ENCODE peak calls at places on chromosome 13, in four cellular contexts. J is PC-9, V is body of pancreas, E is HCT116. U is an unnamed sample. For H3K36me3, the result is how much of the 10 kb centered on the place peaks cover.

GRCh38 chr13:41942462-41943094 is 18.3 kb downstream of the VWA8 start:
- DNase-seq in E (no peak), J (no peak), V (no peak), U (peak)

GRCh38 chr13:77477299-77477848 is 58.1 kb upstream of the SCEL start:
- DNase-seq in E (no peak), J (no peak), V (no peak), U (peak)

GRCh38 chr13:101763191-101763590 is 310.7 kb downstream of the ITGBL1 start:
- DNase-seq in J (no peak), E (no peak), V (no peak), U (no peak)

GRCh38 chr13:40562975-40563349 is 103.5 kb downstream of the FOXO1 start:
- DNase-seq in E (no peak), J (no peak), V (no peak), U (no peak)

GRCh38 chr13:44196186-44196751 is 177.4 kb upstream of the SERP2 start:
- DNase-seq in V (no peak), E (no peak), J (no peak), U (peak)

GRCh38 chr13:23470706-23471610 is 37.5 kb upstream of the SACS start:
- DNase-seq in J (no peak), V (no peak), E (no peak), U (no peak)

GRCh38 chr13:47708386-47708785 is 292.7 kb downstream of the SUCLA2 start:
- DNase-seq in V (no peak), E (no peak), J (no peak), U (peak)

GRCh38 chr13:60267498-60268202 is 103.9 kb upstream of the DIAPH3 start:
- DNase-seq in J (peak), V (peak), E (no peak), U (no peak)

GRCh38 chr13:29140277-29140676 is 320.1 kb downstream of the MTUS2 start:
- DNase-seq in V (no peak), E (no peak), J (no peak), U (peak)

GRCh38 chr13:36920612-36921185 is 661 bp upstream of the SMAD9 start:
- DNase-seq in V (no peak), E (no peak), J (no peak), U (no peak)

GRCh38 chr13:29509999-29510586 is 85.4 kb downstream of the SLC7A1 start:
- DNase-seq in V (no peak), E (no peak), J (no peak), U (no peak)

GRCh38 chr13:50747939-50748338 is 95.6 kb downstream of the DLEU7 start:
- DNase-seq in J (no peak), E (no peak), V (no peak), U (no peak)

GRCh38 chr13:57716295-57716694 is 84.8 kb downstream of the PCDH17 start:
- DNase-seq in J (no peak), V (no peak), E (no peak), U (peak)

GRCh38 chr13:40334031-40334430 is 332.4 kb downstream of the FOXO1 start:
- DNase-seq in V (no peak), E (no peak), J (no peak), U (no peak)

GRCh38 chr13:75699062-75699461 is 62.9 kb downstream of the LMO7 start:
- DNase-seq in E (no peak), V (no peak), J (no peak), U (no peak)

GRCh38 chr13:95007322-95007721 is 293.9 kb downstream of the ABCC4 start:
- DNase-seq in V (no peak), E (no peak), J (no peak), U (no peak)

GRCh38 chr13:76336889-76337844 is 549.0 kb downstream of the KCTD12 start:
- DNase-seq in J (no peak), V (no peak), E (no peak), U (no peak)

GRCh38 chr13:44906758-44907157 is 82.5 kb downstream of the NUFIP1 start:
- DNase-seq in V (peak), J (no peak), E (no peak), U (no peak)

GRCh38 chr13:112699318-112699918 is 9.6 kb downstream of the ATP11A start:
- DNase-seq in J (no peak), V (no peak), E (no peak), U (no peak)

GRCh38 chr13:45500492-45501174 is 35.9 kb downstream of the COG3 start:
- DNase-seq in J (peak), V (no peak), E (peak), U (peak)

GRCh38 chr13:107069107-107069776 is 501.3 kb upstream of the ARGLU1 start:
- DNase-seq in E (no peak), V (no peak), J (no peak), U (no peak)

GRCh38 chr13:74074723-74075122 is 59.5 kb downstream of the KLF12 start:
- DNase-seq in J (no peak), E (no peak), V (no peak), U (peak)

GRCh38 chr13:80336335-80336734 is 4.6 kb downstream of the SPRY2 start:
- DNase-seq in J (no peak), V (no peak), E (no peak), U (peak)

GRCh38 chr13:80338781-80339577 is 1.9 kb downstream of the SPRY2 start:
- DNase-seq in E (no peak), V (peak), J (peak), U (peak)

GRCh38 chr13:80337011-80337688 is 3.8 kb downstream of the SPRY2 start:
- DNase-seq in E (no peak), V (no peak), J (no peak), U (peak)

GRCh38 chr13:80337706-80338105 is 3.2 kb downstream of the SPRY2 start:
- DNase-seq in E (no peak), V (no peak), J (no peak), U (peak)

DNA sequence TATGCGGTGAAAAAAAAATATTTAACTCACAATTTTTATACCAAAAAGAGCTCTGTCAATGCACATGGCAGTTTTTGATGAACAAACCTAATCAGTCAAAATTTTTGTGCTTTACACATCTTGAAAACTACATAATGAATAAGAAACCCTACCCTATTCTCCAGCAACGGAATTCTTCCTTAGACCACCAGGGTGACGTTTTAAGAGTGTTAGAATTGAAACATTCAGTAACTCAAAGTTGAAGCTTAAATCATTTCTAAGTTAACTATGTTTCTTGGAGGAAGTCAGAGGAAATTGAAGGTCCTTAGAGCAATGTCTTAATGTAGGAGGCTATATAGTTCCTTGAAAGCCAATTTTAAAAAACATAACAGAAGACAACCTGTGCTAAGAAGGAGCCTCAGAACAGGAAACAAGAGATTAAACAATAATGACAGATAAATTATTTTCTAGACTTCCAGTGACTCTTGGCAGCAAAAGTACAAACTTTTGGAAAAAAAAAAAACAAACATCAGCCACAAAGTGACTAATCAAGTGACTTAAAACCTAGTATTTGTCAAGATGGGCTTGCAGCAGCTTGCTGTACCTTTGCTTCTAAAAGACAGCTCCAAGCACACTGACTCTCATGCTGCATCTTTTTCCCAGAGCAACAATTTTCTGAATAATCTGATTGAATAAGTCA is 6.2 kb downstream of the SPRY2 start:
- DNase-seq in J (no peak), V (no peak), E (no peak), U (peak)
- H3K36me3 ChIP-seq in J (under half), V (under half), E (under half), U (under half)

DNA sequence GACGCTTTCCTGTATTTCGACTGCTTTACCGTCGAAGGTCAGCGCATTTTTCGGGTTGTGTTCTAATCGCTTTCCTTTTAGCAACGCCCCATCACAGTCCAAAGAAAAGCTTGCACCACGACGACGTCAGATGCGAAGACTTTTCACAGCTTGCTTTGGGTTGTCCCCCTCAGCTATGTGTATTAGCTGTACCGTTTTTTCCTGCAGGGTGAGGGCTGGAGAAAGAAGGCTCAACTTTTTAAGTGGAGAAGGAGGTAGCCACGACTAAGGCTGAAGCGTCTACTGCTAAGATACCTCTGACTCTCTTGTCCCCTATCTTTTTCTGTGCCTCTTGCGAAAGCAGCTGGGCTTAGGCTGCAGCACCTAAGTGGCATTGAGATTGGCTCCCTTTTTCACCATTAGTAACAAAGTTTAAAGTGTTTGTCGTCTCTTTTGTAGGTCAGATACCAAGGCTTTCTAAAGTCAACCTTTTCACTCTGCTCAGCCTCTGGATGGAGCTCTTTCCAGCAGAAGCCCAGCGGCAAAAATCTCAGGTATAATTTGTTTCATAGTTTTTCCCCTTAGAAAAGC is 793 bp downstream of the CDADC1 start:
- DNase-seq in J (peak), V (no peak), E (no peak), U (peak)
- TF ChIP-seq CTCF in J (no peak), V (no peak), E (peak), U (peak)

GRCh38 chr13:97434417-97435296 is 688 bp downstream of the RAP2A start:
- DNase-seq in J (peak), E (no peak), V (peak), U (peak)

GRCh38 chr13:97433727-97434416 is at the start of gene RAP2A:
- DNase-seq in J (peak), E (peak), V (peak), U (peak)

GRCh38 chr13:97435297-97435682 is 1.3 kb downstream of the RAP2A start:
- DNase-seq in V (no peak), E (no peak), J (no peak), U (peak)

GRCh38 chr13:97436845-97437244 is 2.9 kb downstream of the RAP2A start:
- DNase-seq in V (no peak), J (no peak), E (no peak), U (no peak)

DNA sequence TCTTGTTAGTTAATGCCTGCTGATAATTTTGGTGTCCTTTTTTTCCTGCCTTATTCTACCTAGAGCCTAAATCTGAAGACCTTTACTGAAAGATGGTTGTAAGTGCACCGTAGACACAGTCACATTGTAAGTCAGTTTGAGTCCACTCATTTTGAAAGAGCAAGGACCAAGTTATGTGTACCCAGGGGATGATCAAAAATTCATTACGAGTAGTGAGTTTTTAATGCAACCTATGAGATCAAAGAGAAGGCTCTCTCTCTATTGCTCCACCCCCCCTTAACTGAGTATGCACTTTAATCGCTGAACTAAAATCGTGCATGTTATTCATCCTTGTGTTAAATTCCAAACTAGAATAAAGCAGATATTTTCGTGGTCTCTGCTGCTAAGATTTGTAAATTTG is 1.8 kb downstream of the RAP2A start:
- DNase-seq in V (no peak), E (no peak), J (no peak), U (peak)
- H3K4me3 ChIP-seq in V (no peak), E (no peak), J (peak), U (no peak)

DNA sequence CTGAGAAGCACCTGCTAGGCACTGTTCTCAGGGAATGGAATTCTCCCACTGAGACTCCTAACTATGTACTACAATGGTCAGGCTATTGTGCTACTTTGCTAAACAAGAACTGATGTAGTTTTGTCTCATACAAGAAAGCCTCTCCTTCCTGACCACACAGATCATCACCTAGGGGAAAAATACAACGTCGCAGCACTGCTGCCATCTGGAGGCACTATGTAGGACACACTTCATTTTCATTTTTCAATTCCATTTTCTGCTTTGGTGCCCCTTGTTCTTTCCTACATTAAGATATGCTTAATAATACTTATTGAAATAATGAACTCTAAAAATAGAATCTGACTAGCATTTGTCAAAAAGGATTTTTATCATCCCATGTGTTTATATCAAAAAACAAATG is 21.1 kb downstream of the PROSER1 start:
- DNase-seq in E (peak), J (no peak), V (no peak), U (peak)
- H3K36me3 ChIP-seq in E (under half), J (under half), V (under half), U (under half)

DNA sequence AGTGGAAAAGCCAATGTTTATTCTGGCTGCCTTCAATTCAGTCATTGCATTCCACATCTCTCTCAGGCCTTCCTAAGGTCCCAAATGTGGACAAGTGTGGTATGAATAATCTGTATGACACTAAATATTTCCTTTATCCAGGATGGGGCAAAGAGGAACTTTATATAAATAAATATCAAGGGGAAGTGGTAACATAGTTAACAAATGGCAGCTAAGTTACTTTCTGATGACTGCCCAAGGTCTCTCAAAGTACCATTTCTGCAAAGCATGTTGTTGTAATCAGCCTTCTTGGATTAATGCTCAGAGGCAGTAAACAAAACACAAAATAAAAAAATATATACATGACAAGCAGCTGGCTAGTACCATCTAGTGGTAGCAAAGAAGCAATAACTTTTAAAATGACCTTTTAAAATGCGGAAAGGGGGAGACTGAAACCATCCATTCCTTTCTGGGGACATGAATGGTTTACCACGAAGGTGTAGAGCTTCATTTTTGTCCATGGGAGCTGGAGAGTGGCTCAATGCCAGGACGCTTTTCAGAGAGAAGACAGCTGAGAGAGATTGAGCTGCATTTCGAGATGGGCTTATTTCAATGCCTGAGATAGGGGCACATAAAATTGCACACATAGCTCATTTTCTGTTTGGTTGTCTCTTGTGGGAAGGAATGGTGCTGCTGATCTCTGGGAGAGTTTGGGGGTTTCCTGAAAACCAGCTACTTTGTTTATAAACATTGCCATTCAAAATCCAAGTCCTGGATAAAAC is 259.2 kb downstream of the RFC3 start:
- DNase-seq in J (no peak), E (peak), V (no peak), U (peak)
- TF ChIP-seq CTCF in J (peak), E (peak), V (peak), U (peak)

DNA sequence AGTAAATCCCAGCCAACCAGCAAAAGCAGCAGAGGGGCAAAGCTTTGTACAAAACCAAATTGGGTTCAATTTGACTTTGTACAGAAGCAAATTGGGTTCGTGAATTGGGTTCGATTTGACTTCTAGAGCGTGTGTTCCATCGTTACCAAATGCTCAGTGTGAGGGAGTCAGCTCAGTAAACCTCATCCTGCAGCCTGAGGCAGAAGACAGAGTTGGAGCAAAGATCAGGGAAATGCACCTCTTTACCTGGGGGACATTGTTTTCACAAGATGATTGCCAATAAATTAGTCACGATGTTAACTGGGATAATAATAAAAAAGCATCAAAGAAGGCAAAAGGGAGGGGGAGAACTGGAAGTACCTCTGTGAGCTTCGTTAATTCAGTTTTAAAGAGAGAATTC is 1.5 kb downstream of the RAB20 start:
- DNase-seq in J (no peak), E (no peak), V (no peak), U (peak)
- H3K4me3 ChIP-seq in J (peak), E (peak), V (no peak), U (no peak)

GRCh38 chr13:98458431-98458830 is 118.5 kb downstream of the STK24 start:
- DNase-seq in E (no peak), J (no peak), V (no peak), U (no peak)

GRCh38 chr13:98460519-98460918 is 116.4 kb downstream of the STK24 start:
- DNase-seq in E (no peak), J (no peak), V (no peak), U (no peak)

GRCh38 chr13:98461525-98462240 is 115.2 kb downstream of the STK24 start:
- DNase-seq in V (no peak), J (no peak), E (no peak), U (no peak)

GRCh38 chr13:98459171-98459681 is 117.7 kb downstream of the STK24 start:
- DNase-seq in E (no peak), V (no peak), J (no peak), U (no peak)

DNA sequence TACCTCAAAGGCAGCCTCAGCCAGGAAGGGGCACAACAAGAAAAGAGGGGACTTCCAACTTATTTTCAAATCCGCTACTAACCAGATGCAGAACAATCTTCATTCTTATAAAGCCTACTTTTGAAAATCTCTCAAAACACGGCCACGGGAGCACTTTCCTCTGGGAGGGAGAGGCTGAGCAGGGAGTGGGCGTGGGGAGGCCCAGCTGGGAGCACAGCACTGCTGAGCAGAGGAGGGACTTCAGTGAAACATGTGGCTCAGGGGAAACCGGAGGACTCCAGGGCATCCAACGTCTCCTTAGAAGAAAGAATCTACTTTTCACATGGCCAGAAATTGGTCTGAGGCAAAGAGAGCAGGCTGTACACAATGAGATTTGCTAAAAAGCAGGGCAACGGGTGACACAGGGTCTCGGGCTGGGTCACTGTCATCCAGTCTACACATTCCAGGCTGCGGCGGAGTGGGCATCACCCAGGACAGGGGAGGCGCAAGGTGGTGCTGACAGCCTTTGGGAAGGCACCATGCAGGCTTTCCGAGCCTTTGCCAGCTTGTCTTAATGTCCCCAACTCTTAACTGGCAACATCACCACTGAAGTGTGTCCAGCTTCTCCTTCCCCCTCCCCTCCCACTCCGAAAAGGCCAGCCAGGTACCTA is 117.1 kb downstream of the STK24 start:
- DNase-seq in J (no peak), E (no peak), V (no peak), U (no peak)
- H3K36me3 ChIP-seq in J (under half), E (under half), V (under half), U (half or more)